ENCODE peak calls at places on chromosomes 13 and 19, in seven cellular contexts. One of them, this sample, is unnamed.
A peak's percentile ranks its signal among the peaks of the same experiment; 100 is the strongest.

GRCh38 chr13:29935309-29935981 is 85.0 kb upstream of the UBL3 start:
- DNase-seq in H54: no peak
- DNase-seq in naive thymus-derived CD8-positive, alpha-beta T cell: peak; percentile 58
- DNase-seq in activated T-cell treated with anti-CD3 and anti-CD28 coated beads, Interleukin-2, amount 50 U/mL, for 48 hours: peak; percentile 80
- DNase-seq in stimulated activated CD4-positive, alpha-beta T cell treated with anti-CD3 and anti-CD28 coated beads, Interleukin-1b, Interleukin-23, amount 100 ng/mL, for 1 hour: peak; percentile 23
- DNase-seq in fibroblast of pulmonary artery: no peak
- DNase-seq in DMS153: peak; percentile 40
- DNase-seq in this sample: peak; percentile 48

GRCh38 chr19:35055715-35056179 is 14.2 kb downstream of the HPN start:
- DNase-seq in H54: no peak
- DNase-seq in naive thymus-derived CD8-positive, alpha-beta T cell: no peak
- DNase-seq in activated T-cell treated with anti-CD3 and anti-CD28 coated beads, Interleukin-2, amount 50 U/mL, for 48 hours: no peak
- DNase-seq in stimulated activated CD4-positive, alpha-beta T cell treated with anti-CD3 and anti-CD28 coated beads, Interleukin-1b, Interleukin-23, amount 100 ng/mL, for 1 hour: no peak
- DNase-seq in fibroblast of pulmonary artery: no peak
- DNase-seq in DMS153: no peak
- DNase-seq in this sample: no peak

GRCh38 chr19:57192064-57192395 is 730 bp downstream of the ZNF264 start:
- DNase-seq in H54: no peak
- DNase-seq in naive thymus-derived CD8-positive, alpha-beta T cell: no peak
- DNase-seq in activated T-cell treated with anti-CD3 and anti-CD28 coated beads, Interleukin-2, amount 50 U/mL, for 48 hours: no peak
- DNase-seq in stimulated activated CD4-positive, alpha-beta T cell treated with anti-CD3 and anti-CD28 coated beads, Interleukin-1b, Interleukin-23, amount 100 ng/mL, for 1 hour: no peak
- DNase-seq in fibroblast of pulmonary artery: no peak
- DNase-seq in DMS153: no peak
- DNase-seq in this sample: no peak

GRCh38 chr19:15871570-15871969 is 26.3 kb downstream of the CYP4F2 start:
- DNase-seq in H54: peak; percentile 33
- DNase-seq in naive thymus-derived CD8-positive, alpha-beta T cell: no peak
- DNase-seq in activated T-cell treated with anti-CD3 and anti-CD28 coated beads, Interleukin-2, amount 50 U/mL, for 48 hours: peak; percentile 26
- DNase-seq in stimulated activated CD4-positive, alpha-beta T cell treated with anti-CD3 and anti-CD28 coated beads, Interleukin-1b, Interleukin-23, amount 100 ng/mL, for 1 hour: no peak
- DNase-seq in fibroblast of pulmonary artery: no peak
- DNase-seq in DMS153: no peak
- DNase-seq in this sample: no peak

GRCh38 chr19:44666852-44667251 is 4.4 kb upstream of the CEACAM19 start:
- DNase-seq in H54: no peak
- DNase-seq in naive thymus-derived CD8-positive, alpha-beta T cell: no peak
- DNase-seq in activated T-cell treated with anti-CD3 and anti-CD28 coated beads, Interleukin-2, amount 50 U/mL, for 48 hours: no peak
- DNase-seq in stimulated activated CD4-positive, alpha-beta T cell treated with anti-CD3 and anti-CD28 coated beads, Interleukin-1b, Interleukin-23, amount 100 ng/mL, for 1 hour: no peak
- DNase-seq in fibroblast of pulmonary artery: no peak
- DNase-seq in DMS153: no peak
- DNase-seq in this sample: no peak

GRCh38 chr13:68970532-68970931 is 1137.1 kb upstream of the ATXN8OS start:
- DNase-seq in H54: no peak
- DNase-seq in naive thymus-derived CD8-positive, alpha-beta T cell: no peak
- DNase-seq in activated T-cell treated with anti-CD3 and anti-CD28 coated beads, Interleukin-2, amount 50 U/mL, for 48 hours: no peak
- DNase-seq in stimulated activated CD4-positive, alpha-beta T cell treated with anti-CD3 and anti-CD28 coated beads, Interleukin-1b, Interleukin-23, amount 100 ng/mL, for 1 hour: no peak
- DNase-seq in fibroblast of pulmonary artery: no peak
- DNase-seq in DMS153: no peak
- DNase-seq in this sample: no peak

GRCh38 chr19:10763828-10764339 is 46.0 kb downstream of the DNM2 start:
- DNase-seq in H54: no peak
- DNase-seq in naive thymus-derived CD8-positive, alpha-beta T cell: no peak
- DNase-seq in activated T-cell treated with anti-CD3 and anti-CD28 coated beads, Interleukin-2, amount 50 U/mL, for 48 hours: no peak
- DNase-seq in stimulated activated CD4-positive, alpha-beta T cell treated with anti-CD3 and anti-CD28 coated beads, Interleukin-1b, Interleukin-23, amount 100 ng/mL, for 1 hour: no peak
- DNase-seq in fibroblast of pulmonary artery: no peak
- DNase-seq in DMS153: no peak
- DNase-seq in this sample: no peak

GRCh38 chr13:26743971-26744370 is 16.6 kb downstream of the GPR12 start:
- DNase-seq in H54: no peak
- DNase-seq in naive thymus-derived CD8-positive, alpha-beta T cell: no peak
- DNase-seq in activated T-cell treated with anti-CD3 and anti-CD28 coated beads, Interleukin-2, amount 50 U/mL, for 48 hours: no peak
- DNase-seq in stimulated activated CD4-positive, alpha-beta T cell treated with anti-CD3 and anti-CD28 coated beads, Interleukin-1b, Interleukin-23, amount 100 ng/mL, for 1 hour: no peak
- DNase-seq in fibroblast of pulmonary artery: no peak
- DNase-seq in DMS153: no peak
- DNase-seq in this sample: no peak

GRCh38 chr13:24802074-24802473 is 38.1 kb downstream of the RNF17 start:
- DNase-seq in H54: no peak
- DNase-seq in naive thymus-derived CD8-positive, alpha-beta T cell: no peak
- DNase-seq in activated T-cell treated with anti-CD3 and anti-CD28 coated beads, Interleukin-2, amount 50 U/mL, for 48 hours: no peak
- DNase-seq in stimulated activated CD4-positive, alpha-beta T cell treated with anti-CD3 and anti-CD28 coated beads, Interleukin-1b, Interleukin-23, amount 100 ng/mL, for 1 hour: no peak
- DNase-seq in fibroblast of pulmonary artery: no peak
- DNase-seq in DMS153: no peak
- DNase-seq in this sample: no peak

GRCh38 chr13:35838356-35838755 is 292.8 kb downstream of the DCLK1 start:
- DNase-seq in H54: peak; percentile 16
- DNase-seq in naive thymus-derived CD8-positive, alpha-beta T cell: no peak
- DNase-seq in activated T-cell treated with anti-CD3 and anti-CD28 coated beads, Interleukin-2, amount 50 U/mL, for 48 hours: no peak
- DNase-seq in stimulated activated CD4-positive, alpha-beta T cell treated with anti-CD3 and anti-CD28 coated beads, Interleukin-1b, Interleukin-23, amount 100 ng/mL, for 1 hour: no peak
- DNase-seq in fibroblast of pulmonary artery: peak; percentile 95
- DNase-seq in DMS153: no peak
- DNase-seq in this sample: no peak

GRCh38 chr13:22447132-22447886 is 733.5 kb upstream of the SGCG start:
- DNase-seq in H54: no peak
- DNase-seq in naive thymus-derived CD8-positive, alpha-beta T cell: no peak
- DNase-seq in activated T-cell treated with anti-CD3 and anti-CD28 coated beads, Interleukin-2, amount 50 U/mL, for 48 hours: no peak
- DNase-seq in stimulated activated CD4-positive, alpha-beta T cell treated with anti-CD3 and anti-CD28 coated beads, Interleukin-1b, Interleukin-23, amount 100 ng/mL, for 1 hour: no peak
- DNase-seq in fibroblast of pulmonary artery: no peak
- DNase-seq in DMS153: no peak
- DNase-seq in this sample: no peak

GRCh38 chr19:307793-308420 is 16.7 kb upstream of the PLPP2 start:
- DNase-seq in H54: no peak
- DNase-seq in naive thymus-derived CD8-positive, alpha-beta T cell: no peak
- DNase-seq in activated T-cell treated with anti-CD3 and anti-CD28 coated beads, Interleukin-2, amount 50 U/mL, for 48 hours: no peak
- DNase-seq in stimulated activated CD4-positive, alpha-beta T cell treated with anti-CD3 and anti-CD28 coated beads, Interleukin-1b, Interleukin-23, amount 100 ng/mL, for 1 hour: no peak
- DNase-seq in fibroblast of pulmonary artery: no peak
- DNase-seq in DMS153: no peak
- DNase-seq in this sample: no peak

GRCh38 chr13:110825516-110825915 is 89.4 kb downstream of the ANKRD10 start:
- DNase-seq in H54: no peak
- DNase-seq in naive thymus-derived CD8-positive, alpha-beta T cell: no peak
- DNase-seq in activated T-cell treated with anti-CD3 and anti-CD28 coated beads, Interleukin-2, amount 50 U/mL, for 48 hours: no peak
- DNase-seq in stimulated activated CD4-positive, alpha-beta T cell treated with anti-CD3 and anti-CD28 coated beads, Interleukin-1b, Interleukin-23, amount 100 ng/mL, for 1 hour: no peak
- DNase-seq in fibroblast of pulmonary artery: no peak
- DNase-seq in DMS153: no peak
- DNase-seq in this sample: no peak

GRCh38 chr19:3658004-3658822 is 31.6 kb upstream of the CACTIN start:
- DNase-seq in H54: no peak
- DNase-seq in naive thymus-derived CD8-positive, alpha-beta T cell: no peak
- DNase-seq in activated T-cell treated with anti-CD3 and anti-CD28 coated beads, Interleukin-2, amount 50 U/mL, for 48 hours: no peak
- DNase-seq in stimulated activated CD4-positive, alpha-beta T cell treated with anti-CD3 and anti-CD28 coated beads, Interleukin-1b, Interleukin-23, amount 100 ng/mL, for 1 hour: no peak
- DNase-seq in fibroblast of pulmonary artery: no peak
- DNase-seq in DMS153: no peak
- DNase-seq in this sample: no peak

GRCh38 chr13:27551563-27551962 is 68.8 kb downstream of the LNX2 start:
- DNase-seq in H54: no peak
- DNase-seq in naive thymus-derived CD8-positive, alpha-beta T cell: no peak
- DNase-seq in activated T-cell treated with anti-CD3 and anti-CD28 coated beads, Interleukin-2, amount 50 U/mL, for 48 hours: no peak
- DNase-seq in stimulated activated CD4-positive, alpha-beta T cell treated with anti-CD3 and anti-CD28 coated beads, Interleukin-1b, Interleukin-23, amount 100 ng/mL, for 1 hour: no peak
- DNase-seq in fibroblast of pulmonary artery: no peak
- DNase-seq in DMS153: no peak
- DNase-seq in this sample: no peak

GRCh38 chr19:34484328-34484727 is 2.8 kb downstream of the WTIP start:
- DNase-seq in H54: no peak
- DNase-seq in naive thymus-derived CD8-positive, alpha-beta T cell: no peak
- DNase-seq in activated T-cell treated with anti-CD3 and anti-CD28 coated beads, Interleukin-2, amount 50 U/mL, for 48 hours: no peak
- DNase-seq in stimulated activated CD4-positive, alpha-beta T cell treated with anti-CD3 and anti-CD28 coated beads, Interleukin-1b, Interleukin-23, amount 100 ng/mL, for 1 hour: no peak
- DNase-seq in fibroblast of pulmonary artery: no peak
- DNase-seq in DMS153: no peak
- DNase-seq in this sample: no peak

GRCh38 chr19:56252699-56253422 is 19.7 kb upstream of the EDDM13 start:
- DNase-seq in H54: peak; percentile 90
- DNase-seq in naive thymus-derived CD8-positive, alpha-beta T cell: peak; percentile 47
- DNase-seq in activated T-cell treated with anti-CD3 and anti-CD28 coated beads, Interleukin-2, amount 50 U/mL, for 48 hours: peak; percentile 86
- DNase-seq in stimulated activated CD4-positive, alpha-beta T cell treated with anti-CD3 and anti-CD28 coated beads, Interleukin-1b, Interleukin-23, amount 100 ng/mL, for 1 hour: peak; percentile 10
- DNase-seq in fibroblast of pulmonary artery: peak; percentile 86
- DNase-seq in DMS153: peak; percentile 51
- DNase-seq in this sample: peak; percentile 77

GRCh38 chr13:39451301-39451700 is 151.7 kb downstream of the LHFPL6 start:
- DNase-seq in H54: no peak
- DNase-seq in naive thymus-derived CD8-positive, alpha-beta T cell: no peak
- DNase-seq in activated T-cell treated with anti-CD3 and anti-CD28 coated beads, Interleukin-2, amount 50 U/mL, for 48 hours: no peak
- DNase-seq in stimulated activated CD4-positive, alpha-beta T cell treated with anti-CD3 and anti-CD28 coated beads, Interleukin-1b, Interleukin-23, amount 100 ng/mL, for 1 hour: no peak
- DNase-seq in fibroblast of pulmonary artery: peak; percentile 73
- DNase-seq in DMS153: peak; percentile 51
- DNase-seq in this sample: no peak

GRCh38 chr13:71922191-71922590 is 55.2 kb upstream of the DACH1 start:
- DNase-seq in H54: no peak
- DNase-seq in naive thymus-derived CD8-positive, alpha-beta T cell: no peak
- DNase-seq in activated T-cell treated with anti-CD3 and anti-CD28 coated beads, Interleukin-2, amount 50 U/mL, for 48 hours: no peak
- DNase-seq in stimulated activated CD4-positive, alpha-beta T cell treated with anti-CD3 and anti-CD28 coated beads, Interleukin-1b, Interleukin-23, amount 100 ng/mL, for 1 hour: no peak
- DNase-seq in fibroblast of pulmonary artery: peak; percentile 0
- DNase-seq in DMS153: no peak
- DNase-seq in this sample: no peak

GRCh38 chr13:109715902-109716301 is 70.5 kb downstream of the IRS2 start:
- DNase-seq in H54: no peak
- DNase-seq in naive thymus-derived CD8-positive, alpha-beta T cell: no peak
- DNase-seq in activated T-cell treated with anti-CD3 and anti-CD28 coated beads, Interleukin-2, amount 50 U/mL, for 48 hours: no peak
- DNase-seq in stimulated activated CD4-positive, alpha-beta T cell treated with anti-CD3 and anti-CD28 coated beads, Interleukin-1b, Interleukin-23, amount 100 ng/mL, for 1 hour: no peak
- DNase-seq in fibroblast of pulmonary artery: peak; percentile 58
- DNase-seq in DMS153: no peak
- DNase-seq in this sample: peak; percentile 74

GRCh38 chr13:44004881-44005280 is 125.2 kb downstream of the LACC1 start:
- DNase-seq in H54: peak; percentile 38
- DNase-seq in naive thymus-derived CD8-positive, alpha-beta T cell: no peak
- DNase-seq in activated T-cell treated with anti-CD3 and anti-CD28 coated beads, Interleukin-2, amount 50 U/mL, for 48 hours: no peak
- DNase-seq in stimulated activated CD4-positive, alpha-beta T cell treated with anti-CD3 and anti-CD28 coated beads, Interleukin-1b, Interleukin-23, amount 100 ng/mL, for 1 hour: no peak
- DNase-seq in fibroblast of pulmonary artery: peak; percentile 57
- DNase-seq in DMS153: no peak
- DNase-seq in this sample: no peak

GRCh38 chr19:18654469-18654868 is 17.6 kb downstream of the KLHL26 start:
- DNase-seq in H54: no peak
- DNase-seq in naive thymus-derived CD8-positive, alpha-beta T cell: no peak
- DNase-seq in activated T-cell treated with anti-CD3 and anti-CD28 coated beads, Interleukin-2, amount 50 U/mL, for 48 hours: no peak
- DNase-seq in stimulated activated CD4-positive, alpha-beta T cell treated with anti-CD3 and anti-CD28 coated beads, Interleukin-1b, Interleukin-23, amount 100 ng/mL, for 1 hour: no peak
- DNase-seq in fibroblast of pulmonary artery: no peak
- DNase-seq in DMS153: no peak
- DNase-seq in this sample: no peak